ENCODE peak calls at places on chromosomes 16 and 17, in four cellular contexts. V, C, P and W are unnamed samples.

GRCh38 chr17:57465551-57465950 is 209.2 kb downstream of the MSI2 start:
- DNase-seq in C (no peak), P (no peak), V (no peak), W (peak)

GRCh38 chr17:51560398-51560797 is 300.1 kb downstream of the UTP18 start:
- DNase-seq in V (no peak), P (no peak), C (no peak), W (no peak)

GRCh38 chr16:63789603-63790002 is 1332.3 kb downstream of the CDH11 start:
- DNase-seq in P (no peak), C (peak), V (no peak), W (no peak)

GRCh38 chr17:2867441-2868424 is 71.5 kb downstream of the RAP1GAP2 start:
- DNase-seq in C (peak), V (no peak), P (peak), W (peak)

GRCh38 chr17:40950176-40950575 is 12.7 kb upstream of the KRT23 start:
- DNase-seq in V (no peak), P (no peak), C (no peak), W (no peak)

GRCh38 chr16:58339452-58339938 is 44.7 kb upstream of the PRSS54 start:
- DNase-seq in V (no peak), P (no peak), C (peak), W (peak)

GRCh38 chr17:76635039-76635438 is 8.5 kb downstream of the ST6GALNAC1 start:
- DNase-seq in V (no peak), C (no peak), P (peak), W (peak)

GRCh38 chr17:10447035-10447931 is 22.1 kb downstream of the MYH4 start:
- DNase-seq in C (no peak), V (no peak), P (no peak), W (no peak)

GRCh38 chr17:40307001-40307690 is 1.8 kb upstream of the RARA start:
- DNase-seq in C (peak), P (peak), V (peak), W (peak)

GRCh38 chr16:57422026-57422944 is 17.7 kb downstream of the CCL17 start:
- DNase-seq in P (peak), C (peak), V (peak), W (peak)

GRCh38 chr16:81723098-81723723 is 55.9 kb upstream of the PLCG2 start:
- DNase-seq in V (peak), P (peak), C (peak), W (peak)

GRCh38 chr16:72434159-72434558 is 262.2 kb upstream of the PMFBP1 start:
- DNase-seq in C (peak), V (no peak), P (peak), W (peak)

GRCh38 chr17:78528541-78528940 is 48.7 kb downstream of the DNAH17 start:
- DNase-seq in C (no peak), V (peak), P (no peak), W (no peak)

GRCh38 chr16:364595-365491 is 5.5 kb downstream of the MRPL28 start:
- DNase-seq in C (no peak), P (no peak), V (no peak), W (no peak)

GRCh38 chr17:73476890-73477350 is 165.1 kb upstream of the CDC42EP4 start:
- DNase-seq in V (peak), P (no peak), C (no peak), W (no peak)

GRCh38 chr17:42414782-42415409 is 8.2 kb downstream of the CAVIN1 start:
- DNase-seq in C (no peak), P (no peak), V (no peak), W (no peak)

GRCh38 chr17:59496178-59496577 is 69.2 kb upstream of the DHX40 start:
- DNase-seq in V (no peak), C (no peak), P (no peak), W (no peak)

GRCh38 chr17:34781571-34782108 is 179.6 kb downstream of the CCT6B start:
- DNase-seq in P (peak), V (peak), C (no peak), W (no peak)

GRCh38 chr16:19098173-19098572 is 15.6 kb upstream of the ITPRIPL2 start:
- DNase-seq in V (no peak), P (no peak), C (no peak), W (no peak)

GRCh38 chr17:81500026-81500425 is 12.6 kb downstream of the ACTG1 start:
- DNase-seq in P (no peak), V (no peak), C (peak), W (no peak)

GRCh38 chr17:20922128-20922670 is 120.6 kb downstream of the USP22 start:
- DNase-seq in V (no peak), C (peak), P (peak), W (peak)

GRCh38 chr16:87305505-87306391 is 11.4 kb downstream of the C16orf95 start:
- DNase-seq in P (peak), V (peak), C (peak), W (no peak)

GRCh38 chr17:31629696-31630470 is 229.2 kb downstream of the COPRS start:
- DNase-seq in C (no peak), P (peak), V (no peak), W (no peak)

GRCh38 chr17:13851889-13852288 is 217.4 kb upstream of the COX10 start:
- DNase-seq in C (no peak), V (no peak), P (no peak), W (no peak)